ENCODE peak calls at places on chromosomes 7 and 10, in ten cellular contexts. G, I, W, O, D, E, Q, C, K and H are unnamed samples.

GRCh38 chr10:87092356-87092860 is 2.2 kb downstream of the GLUD1 start:
- DNase-seq in G (no peak), I (peak), W (peak), O (no peak), D (no peak), E (no peak), Q (no peak), C (no peak), K (no peak), H (no peak)

GRCh38 chr7:151631149-151631967 is 111.7 kb upstream of the RHEB start:
- DNase-seq in G (peak), I (no peak), W (no peak), O (no peak), D (no peak), E (no peak), Q (no peak), C (no peak), K (no peak), H (no peak)

GRCh38 chr7:34096135-34096775 is 190.9 kb downstream of the BMPER start:
- DNase-seq in G (peak), I (no peak), W (peak), O (no peak), D (no peak), E (no peak), Q (no peak), C (no peak), K (peak), H (no peak)

GRCh38 chr7:157904211-157904865 is 567.5 kb downstream of the DNAJB6 start:
- DNase-seq in G (no peak), I (no peak), W (no peak), O (no peak), D (no peak), E (no peak), Q (no peak), C (no peak), K (no peak), H (no peak)

GRCh38 chr7:17311952-17312351 is 13.5 kb downstream of the AHR start:
- DNase-seq in G (no peak), I (no peak), W (no peak), O (no peak), D (no peak), E (no peak), Q (no peak), C (no peak), K (no peak), H (no peak)

GRCh38 chr10:61708841-61709240 is 46.1 kb downstream of the CABCOCO1 start:
- DNase-seq in G (no peak), I (no peak), W (no peak), O (no peak), D (no peak), E (no peak), Q (no peak), C (no peak), K (no peak), H (no peak)

GRCh38 chr7:82598958-82599357 is 155.4 kb upstream of the CACNA2D1 start:
- DNase-seq in G (peak), I (no peak), W (peak), O (no peak), D (no peak), E (no peak), Q (no peak), C (no peak), K (no peak), H (no peak)

GRCh38 chr10:29470843-29471482 is 163.8 kb downstream of the SVIL start:
- DNase-seq in G (no peak), I (no peak), W (no peak), O (no peak), D (no peak), E (no peak), Q (no peak), C (no peak), K (no peak), H (no peak)

GRCh38 chr10:8404721-8405120 is 350.2 kb downstream of the GATA3 start:
- DNase-seq in G (peak), I (peak), W (no peak), O (no peak), D (no peak), E (no peak), Q (peak), C (no peak), K (no peak), H (no peak)

GRCh38 chr7:36640682-36641081 is 83.6 kb downstream of the AOAH start:
- DNase-seq in G (no peak), I (no peak), W (no peak), O (no peak), D (no peak), E (no peak), Q (no peak), C (no peak), K (no peak), H (no peak)

GRCh38 chr10:60413306-60414012 is 23.8 kb upstream of the ANK3 start:
- DNase-seq in G (no peak), I (no peak), W (no peak), O (no peak), D (no peak), E (no peak), Q (no peak), C (no peak), K (no peak), H (no peak)